ENCODE peak calls at places on chromosome 14, in ten cellular contexts. One of them, this sample, is unnamed.

GRCh38 chr14:37230551-37231194 is 32.9 kb downstream of the MIPOL1 start:
- DNase-seq in ovary: no peak
- DNase-seq in left lung: no peak
- DNase-seq in heart left ventricle: no peak
- DNase-seq in stomach: no peak
- DNase-seq in endodermal cell: no peak
- DNase-seq in tibial nerve: peak; percentile 44
- DNase-seq in breast epithelium: no peak
- DNase-seq in gastrocnemius medialis: no peak
- DNase-seq in esophagus squamous epithelium: no peak
- DNase-seq in this sample: no peak

GRCh38 chr14:21096889-21097615 is 1.4 kb downstream of the ZNF219 start:
- DNase-seq in ovary: no peak
- DNase-seq in left lung: no peak
- DNase-seq in heart left ventricle: no peak
- DNase-seq in stomach: no peak
- DNase-seq in endodermal cell: peak; percentile 62
- DNase-seq in tibial nerve: no peak
- DNase-seq in breast epithelium: no peak
- DNase-seq in gastrocnemius medialis: no peak
- DNase-seq in esophagus squamous epithelium: no peak
- DNase-seq in this sample: peak; percentile 17

GRCh38 chr14:30005114-30005698 is 77.6 kb upstream of the PRKD1 start:
- DNase-seq in ovary: no peak
- DNase-seq in left lung: no peak
- DNase-seq in heart left ventricle: no peak
- DNase-seq in stomach: no peak
- DNase-seq in endodermal cell: no peak
- DNase-seq in tibial nerve: peak; percentile 23
- DNase-seq in breast epithelium: no peak
- DNase-seq in gastrocnemius medialis: no peak
- DNase-seq in esophagus squamous epithelium: no peak
- DNase-seq in this sample: peak; percentile 10

GRCh38 chr14:100019156-100019882 is 45.9 kb upstream of the EVL start:
- DNase-seq in ovary: no peak
- DNase-seq in left lung: no peak
- DNase-seq in heart left ventricle: no peak
- DNase-seq in stomach: no peak
- DNase-seq in endodermal cell: peak; percentile 56
- DNase-seq in tibial nerve: no peak
- DNase-seq in breast epithelium: no peak
- DNase-seq in gastrocnemius medialis: no peak
- DNase-seq in esophagus squamous epithelium: no peak
- DNase-seq in this sample: peak; percentile 82

GRCh38 chr14:86847176-86847575 is 1145.8 kb downstream of the GALC start:
- DNase-seq in ovary: no peak
- DNase-seq in left lung: no peak
- DNase-seq in heart left ventricle: no peak
- DNase-seq in stomach: no peak
- DNase-seq in endodermal cell: no peak
- DNase-seq in tibial nerve: no peak
- DNase-seq in breast epithelium: no peak
- DNase-seq in gastrocnemius medialis: no peak
- DNase-seq in esophagus squamous epithelium: no peak
- DNase-seq in this sample: no peak

GRCh38 chr14:83873626-83874025 is 1656.3 kb upstream of the FLRT2 start:
- DNase-seq in ovary: no peak
- DNase-seq in left lung: no peak
- DNase-seq in heart left ventricle: no peak
- DNase-seq in stomach: no peak
- DNase-seq in endodermal cell: no peak
- DNase-seq in tibial nerve: no peak
- DNase-seq in breast epithelium: no peak
- DNase-seq in gastrocnemius medialis: no peak
- DNase-seq in esophagus squamous epithelium: no peak
- DNase-seq in this sample: no peak

GRCh38 chr14:93103392-93104080 is 12.2 kb downstream of the ITPK1 start:
- DNase-seq in ovary: no peak
- DNase-seq in left lung: peak; percentile 67
- DNase-seq in heart left ventricle: no peak
- DNase-seq in stomach: peak; percentile 74
- DNase-seq in endodermal cell: no peak
- DNase-seq in tibial nerve: no peak
- DNase-seq in breast epithelium: no peak
- DNase-seq in gastrocnemius medialis: no peak
- DNase-seq in esophagus squamous epithelium: no peak
- DNase-seq in this sample: no peak

GRCh38 chr14:24366664-24367505 is 1.1 kb upstream of the NFATC4 start:
- DNase-seq in ovary: peak; percentile 95
- DNase-seq in left lung: peak; percentile 91
- DNase-seq in heart left ventricle: peak; percentile 96
- DNase-seq in stomach: peak; percentile 93
- DNase-seq in endodermal cell: peak; percentile 99
- DNase-seq in tibial nerve: peak; percentile 80
- DNase-seq in breast epithelium: peak; percentile 90
- DNase-seq in gastrocnemius medialis: peak; percentile 58
- DNase-seq in esophagus squamous epithelium: peak; percentile 30
- DNase-seq in this sample: peak; percentile 98

GRCh38 chr14:51548187-51548586 is 103.5 kb upstream of the FRMD6 start:
- DNase-seq in ovary: no peak
- DNase-seq in left lung: no peak
- DNase-seq in heart left ventricle: no peak
- DNase-seq in stomach: no peak
- DNase-seq in endodermal cell: no peak
- DNase-seq in tibial nerve: no peak
- DNase-seq in breast epithelium: no peak
- DNase-seq in gastrocnemius medialis: no peak
- DNase-seq in esophagus squamous epithelium: no peak
- DNase-seq in this sample: peak; percentile 37

GRCh38 chr14:96626916-96627315 is 124.7 kb downstream of the PAPOLA start:
- DNase-seq in ovary: peak; percentile 1
- DNase-seq in left lung: no peak
- DNase-seq in heart left ventricle: no peak
- DNase-seq in stomach: no peak
- DNase-seq in endodermal cell: peak; percentile 33
- DNase-seq in tibial nerve: no peak
- DNase-seq in breast epithelium: no peak
- DNase-seq in gastrocnemius medialis: no peak
- DNase-seq in esophagus squamous epithelium: no peak
- DNase-seq in this sample: no peak

GRCh38 chr14:38098074-38098846 is 109.4 kb upstream of the SSTR1 start:
- DNase-seq in ovary: no peak
- DNase-seq in left lung: no peak
- DNase-seq in heart left ventricle: no peak
- DNase-seq in stomach: no peak
- DNase-seq in endodermal cell: no peak
- DNase-seq in tibial nerve: no peak
- DNase-seq in breast epithelium: no peak
- DNase-seq in gastrocnemius medialis: no peak
- DNase-seq in esophagus squamous epithelium: no peak
- DNase-seq in this sample: no peak

DNA sequence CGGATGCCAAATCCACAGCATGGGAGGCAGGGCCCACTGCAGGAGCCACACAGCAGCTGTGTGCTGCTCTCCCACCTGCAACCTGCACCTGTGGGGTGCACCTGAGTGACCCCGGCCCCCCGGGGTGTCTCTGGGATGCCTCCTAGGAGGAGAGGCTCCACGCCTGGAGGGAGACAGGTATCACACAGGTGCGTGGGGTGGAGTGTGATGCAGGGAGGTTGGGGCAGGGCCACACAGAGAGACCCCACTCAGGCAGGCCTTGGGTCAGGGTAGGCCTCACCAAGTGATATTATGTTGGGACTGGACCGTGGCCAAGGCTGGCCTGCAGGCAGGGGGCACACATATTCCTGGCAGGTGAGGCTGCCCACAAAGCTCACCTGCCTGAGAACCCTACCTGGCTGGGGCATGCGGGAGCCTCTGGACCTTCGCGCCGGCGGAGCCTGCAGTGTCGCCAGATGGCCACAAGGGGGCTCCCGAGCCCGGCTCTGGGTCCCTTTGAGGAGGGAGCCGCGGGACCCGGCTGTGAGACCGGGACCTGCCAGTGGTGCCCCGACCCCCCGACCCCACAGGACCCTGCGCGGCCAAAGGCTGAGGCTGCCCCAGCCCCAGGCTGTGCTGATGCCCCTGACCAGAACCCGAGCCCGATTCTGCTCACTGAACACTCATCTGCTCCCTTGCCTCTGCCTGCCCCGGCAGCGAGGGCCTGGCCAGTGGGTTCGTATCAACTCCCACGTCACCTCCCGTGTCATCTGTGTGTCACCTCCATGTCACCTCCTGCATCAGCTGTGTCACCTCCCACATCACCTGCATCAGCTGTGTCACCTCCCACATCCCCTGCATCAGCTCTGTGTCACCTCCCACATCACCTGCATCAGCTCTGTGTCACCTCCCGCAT is 11.4 kb downstream of the TMEM121 start:
- DNase-seq in ovary: no peak
- DNase-seq in left lung: no peak
- DNase-seq in heart left ventricle: peak; percentile 76
- DNase-seq in stomach: peak; percentile 78
- DNase-seq in endodermal cell: peak; percentile 89
- DNase-seq in tibial nerve: peak; percentile 36
- DNase-seq in breast epithelium: no peak
- DNase-seq in gastrocnemius medialis: no peak
- DNase-seq in esophagus squamous epithelium: no peak
- DNase-seq in this sample: peak; percentile 55
- H3K9me3 ChIP-seq in ovary: no peaks in the 10 kb centered on the region
- H3K9me3 ChIP-seq in left lung: no peaks in the 10 kb centered on the region
- H3K9me3 ChIP-seq in heart left ventricle: no peaks in the 10 kb centered on the region
- H3K9me3 ChIP-seq in stomach: peaks cover 5% of the 10 kb centered on the region
- H3K9me3 ChIP-seq in endodermal cell: no peaks in the 10 kb centered on the region
- H3K9me3 ChIP-seq in tibial nerve: no peaks in the 10 kb centered on the region
- H3K9me3 ChIP-seq in breast epithelium: peaks cover 6% of the 10 kb centered on the region
- H3K9me3 ChIP-seq in gastrocnemius medialis: no peaks in the 10 kb centered on the region
- H3K9me3 ChIP-seq in esophagus squamous epithelium: no peaks in the 10 kb centered on the region
- H3K9me3 ChIP-seq in this sample: no peaks in the 10 kb centered on the region

DNA sequence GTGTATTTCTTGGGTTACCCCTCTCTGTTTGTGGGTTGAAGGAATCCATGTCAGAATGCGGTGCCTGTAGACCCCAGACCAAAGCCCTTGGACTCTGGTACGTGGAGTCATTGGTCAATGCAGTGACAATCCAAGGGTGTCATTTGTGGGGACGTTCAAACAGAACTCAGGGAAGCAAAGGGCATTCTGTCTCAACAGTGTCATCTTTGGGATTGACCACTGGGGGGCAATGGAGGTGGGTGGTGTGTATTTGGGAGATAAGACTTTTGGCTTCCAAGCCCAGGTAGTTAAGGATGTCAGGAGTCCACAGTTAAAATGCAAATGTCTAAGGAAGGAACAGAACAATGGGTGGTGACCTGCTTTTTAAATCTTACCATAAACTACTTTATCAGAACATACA is 54.6 kb upstream of the CCDC175 start:
- DNase-seq in ovary: no peak
- DNase-seq in left lung: no peak
- DNase-seq in heart left ventricle: no peak
- DNase-seq in stomach: no peak
- DNase-seq in endodermal cell: peak; percentile 78
- DNase-seq in tibial nerve: no peak
- DNase-seq in breast epithelium: no peak
- DNase-seq in gastrocnemius medialis: no peak
- DNase-seq in esophagus squamous epithelium: no peak
- DNase-seq in this sample: peak; percentile 47
- TF ChIP-seq CTCF in ovary: no peak
- TF ChIP-seq CTCF in left lung: no peak
- TF ChIP-seq CTCF in heart left ventricle: no peak
- TF ChIP-seq CTCF in stomach: no peak
- TF ChIP-seq CTCF in endodermal cell: peak; percentile 74
- TF ChIP-seq CTCF in tibial nerve: no peak
- TF ChIP-seq CTCF in breast epithelium: no peak
- TF ChIP-seq CTCF in gastrocnemius medialis: no peak
- TF ChIP-seq CTCF in esophagus squamous epithelium: no peak
- TF ChIP-seq CTCF in this sample: peak; percentile 63

GRCh38 chr14:75452900-75453816 is 25.3 kb downstream of the JDP2 start:
- DNase-seq in ovary: peak; percentile 90
- DNase-seq in left lung: peak; percentile 75
- DNase-seq in heart left ventricle: no peak
- DNase-seq in stomach: no peak
- DNase-seq in endodermal cell: peak; percentile 94
- DNase-seq in tibial nerve: peak; percentile 39
- DNase-seq in breast epithelium: peak; percentile 88
- DNase-seq in gastrocnemius medialis: no peak
- DNase-seq in esophagus squamous epithelium: no peak
- DNase-seq in this sample: no peak
- H3K27ac ChIP-seq in ovary: peak overlapping the region; percentile 63
- H3K27ac ChIP-seq in left lung: peak overlapping the region; percentile 37
- H3K27ac ChIP-seq in heart left ventricle: peak overlapping the region; percentile 78
- H3K27ac ChIP-seq in stomach: peak overlapping the region; percentile 78
- H3K27ac ChIP-seq in endodermal cell: peak overlapping the region; percentile 94
- H3K27ac ChIP-seq in tibial nerve: peak overlapping the region; percentile 82
- H3K27ac ChIP-seq in breast epithelium: peak overlapping the region; percentile 87
- H3K27ac ChIP-seq in gastrocnemius medialis: peak overlapping the region; percentile 87
- H3K27ac ChIP-seq in esophagus squamous epithelium: peak overlapping the region; percentile 74
- H3K27ac ChIP-seq in this sample: no peak overlapping the region

GRCh38 chr14:106509795-106510194 is 983.4 kb downstream of the TMEM121 start:
- DNase-seq in ovary: no peak
- DNase-seq in left lung: no peak
- DNase-seq in heart left ventricle: no peak
- DNase-seq in stomach: no peak
- DNase-seq in endodermal cell: no peak
- DNase-seq in tibial nerve: no peak
- DNase-seq in breast epithelium: no peak
- DNase-seq in gastrocnemius medialis: no peak
- DNase-seq in esophagus squamous epithelium: no peak
- DNase-seq in this sample: no peak

GRCh38 chr14:106509176-106509575 is 982.8 kb downstream of the TMEM121 start:
- DNase-seq in ovary: no peak
- DNase-seq in left lung: no peak
- DNase-seq in heart left ventricle: no peak
- DNase-seq in stomach: no peak
- DNase-seq in endodermal cell: no peak
- DNase-seq in tibial nerve: no peak
- DNase-seq in breast epithelium: no peak
- DNase-seq in gastrocnemius medialis: no peak
- DNase-seq in esophagus squamous epithelium: no peak
- DNase-seq in this sample: no peak

GRCh38 chr14:106506901-106507305 is 980.5 kb downstream of the TMEM121 start:
- DNase-seq in ovary: no peak
- DNase-seq in left lung: no peak
- DNase-seq in heart left ventricle: no peak
- DNase-seq in stomach: no peak
- DNase-seq in endodermal cell: no peak
- DNase-seq in tibial nerve: no peak
- DNase-seq in breast epithelium: no peak
- DNase-seq in gastrocnemius medialis: no peak
- DNase-seq in esophagus squamous epithelium: no peak
- DNase-seq in this sample: no peak

GRCh38 chr14:106507354-106507753 is 981.0 kb downstream of the TMEM121 start:
- DNase-seq in ovary: no peak
- DNase-seq in left lung: no peak
- DNase-seq in heart left ventricle: no peak
- DNase-seq in stomach: no peak
- DNase-seq in endodermal cell: no peak
- DNase-seq in tibial nerve: no peak
- DNase-seq in breast epithelium: no peak
- DNase-seq in gastrocnemius medialis: no peak
- DNase-seq in esophagus squamous epithelium: no peak
- DNase-seq in this sample: no peak

GRCh38 chr14:106508216-106508615 is 981.8 kb downstream of the TMEM121 start:
- DNase-seq in ovary: no peak
- DNase-seq in left lung: no peak
- DNase-seq in heart left ventricle: no peak
- DNase-seq in stomach: no peak
- DNase-seq in endodermal cell: no peak
- DNase-seq in tibial nerve: no peak
- DNase-seq in breast epithelium: no peak
- DNase-seq in gastrocnemius medialis: no peak
- DNase-seq in esophagus squamous epithelium: no peak
- DNase-seq in this sample: no peak
- H3K9me3 ChIP-seq in ovary: no peaks in the 10 kb centered on the region
- H3K9me3 ChIP-seq in left lung: no peaks in the 10 kb centered on the region
- H3K9me3 ChIP-seq in heart left ventricle: no peaks in the 10 kb centered on the region
- H3K9me3 ChIP-seq in stomach: no peaks in the 10 kb centered on the region
- H3K9me3 ChIP-seq in endodermal cell: peaks cover 89% of the 10 kb centered on the region
- H3K9me3 ChIP-seq in tibial nerve: no peaks in the 10 kb centered on the region
- H3K9me3 ChIP-seq in breast epithelium: no peaks in the 10 kb centered on the region
- H3K9me3 ChIP-seq in gastrocnemius medialis: no peaks in the 10 kb centered on the region
- H3K9me3 ChIP-seq in esophagus squamous epithelium: no peaks in the 10 kb centered on the region
- H3K9me3 ChIP-seq in this sample: no peaks in the 10 kb centered on the region

This sample was measured in WERI-Rb-1.